ENCODE peak calls at places on chromosomes 16 and 17, in five cellular contexts. C, L, X, I and J are unnamed samples.

GRCh38 chr17:21173543-21173942 is 40.4 kb downstream of the TMEM11 start:
- DNase-seq in I (no peak), X (no peak), C (no peak), L (no peak), J (no peak)

GRCh38 chr17:77474292-77474988 is 333.7 kb downstream of the SEC14L1 start:
- DNase-seq in I (no peak), X (no peak), C (no peak), L (no peak), J (no peak)

GRCh38 chr17:65633988-65634387 is 72.5 kb upstream of the AXIN2 start:
- DNase-seq in L (no peak), I (no peak), C (no peak), X (peak; percentile 28), J (no peak)

GRCh38 chr16:89268987-89269735 is 51.7 kb downstream of the ZNF778 start:
- DNase-seq in X (no peak), C (no peak), I (no peak), L (no peak), J (no peak)

GRCh38 chr16:4327782-4328579 is 12.1 kb downstream of the GLIS2 start:
- DNase-seq in C (peak; percentile 77), I (peak; percentile 46), X (no peak), L (peak; percentile 69), J (peak; percentile 75)

GRCh38 chr17:30838187-30838807 is 6.5 kb downstream of the ATAD5 start:
- DNase-seq in I (no peak), C (no peak), L (no peak), X (no peak), J (no peak)

GRCh38 chr17:74552037-74552436 is 6.1 kb upstream of the CD300C start:
- DNase-seq in X (no peak), I (no peak), L (no peak), C (no peak), J (no peak)

GRCh38 chr17:17229416-17230098 is 7.4 kb downstream of the FLCN start:
- DNase-seq in C (no peak), X (no peak), L (no peak), I (no peak), J (no peak)

GRCh38 chr17:21539146-21539545 is 153.2 kb upstream of the KCNJ18 start:
- DNase-seq in I (no peak), L (no peak), X (no peak), C (no peak), J (no peak)

GRCh38 chr17:17940451-17940911 is 31.7 kb downstream of the TOM1L2 start:
- DNase-seq in X (no peak), I (no peak), L (no peak), C (no peak), J (no peak)

GRCh38 chr16:13561276-13561675 is 358.7 kb upstream of the ERCC4 start:
- DNase-seq in L (no peak), I (no peak), C (no peak), X (no peak), J (no peak)

GRCh38 chr16:3363793-3364192 is 8.1 kb downstream of the OR2C1 start:
- DNase-seq in X (no peak), C (no peak), L (no peak), I (no peak), J (no peak)

GRCh38 chr17:17103160-17103559 is 60.9 kb downstream of the MPRIP start:
- DNase-seq in I (no peak), C (no peak), X (no peak), L (no peak), J (no peak)

GRCh38 chr16:11621920-11622651 is 35.4 kb upstream of the LITAF start:
- DNase-seq in X (no peak), L (peak; percentile 41), C (no peak), I (peak; percentile 50), J (no peak)

GRCh38 chr16:86836503-86837125 is 258.3 kb downstream of the FOXL1 start:
- DNase-seq in C (no peak), X (no peak), I (no peak), L (no peak), J (peak; percentile 3)

GRCh38 chr17:51820252-51820651 is 338.3 kb downstream of the CA10 start:
- DNase-seq in I (no peak), X (no peak), C (no peak), L (no peak), J (no peak)

GRCh38 chr16:658679-659571 is 9.0 kb upstream of the RHOT2 start:
- DNase-seq in C (no peak), I (no peak), L (no peak), X (no peak), J (no peak)

GRCh38 chr17:1762233-1762905 is 509 bp downstream of the SERPINF1 start:
- DNase-seq in I (no peak), C (no peak), L (no peak), X (peak; percentile 31), J (no peak)

GRCh38 chr17:13572581-13572980 is 29.1 kb downstream of the HS3ST3A1 start:
- DNase-seq in C (no peak), X (no peak), I (no peak), L (no peak), J (no peak)

GRCh38 chr16:1413684-1414531 is 596 bp downstream of the UNKL start:
- DNase-seq in I (peak; percentile 60), L (peak; percentile 80), C (peak; percentile 9), X (peak; percentile 37), J (no peak)

GRCh38 chr16:27103954-27104353 is 37.2 kb downstream of the C16orf82 start:
- DNase-seq in I (no peak), C (no peak), L (no peak), X (no peak), J (no peak)

GRCh38 chr17:56925088-56925487 is 11.2 kb upstream of the TRIM25 start:
- DNase-seq in C (no peak), X (no peak), L (no peak), I (no peak), J (no peak)

GRCh38 chr16:81723098-81723723 is 55.9 kb upstream of the PLCG2 start:
- DNase-seq in I (peak; percentile 67), L (no peak), X (peak; percentile 60), C (peak; percentile 88), J (peak; percentile 80)

GRCh38 chr16:50458694-50459271 is 89.4 kb upstream of the NKD1 start:
- DNase-seq in X (peak; percentile 12), L (no peak), I (no peak), C (no peak), J (no peak)

GRCh38 chr16:67526149-67526732 is 2.4 kb upstream of the RIPOR1 start:
- DNase-seq in X (no peak), I (no peak), C (no peak), L (no peak), J (no peak)

GRCh38 chr17:62062313-62062712 is 2.8 kb downstream of the MED13 start:
- DNase-seq in I (no peak), L (no peak), C (no peak), X (no peak), J (no peak)

GRCh38 chr17:74601944-74602572 is 10.0 kb upstream of the CD300LD start:
- DNase-seq in L (peak; percentile 30), X (no peak), C (peak; percentile 21), I (no peak), J (no peak)

GRCh38 chr16:66250686-66251405 is 115.6 kb upstream of the CDH5 start:
- DNase-seq in C (peak; percentile 83), L (no peak), I (no peak), X (no peak), J (peak; percentile 89)

GRCh38 chr17:31715436-31715835 is 143.6 kb downstream of the COPRS start:
- DNase-seq in L (no peak), C (no peak), X (no peak), I (no peak), J (no peak)

GRCh38 chr16:22296225-22297113 is 740 bp upstream of the POLR3E start:
- DNase-seq in I (no peak), X (no peak), C (no peak), L (no peak), J (peak; percentile 13)

GRCh38 chr17:33057564-33057963 is 65.9 kb downstream of the SPACA3 start:
- DNase-seq in I (no peak), X (no peak), C (no peak), L (no peak), J (no peak)

GRCh38 chr16:26816885-26817571 is 249.7 kb upstream of the C16orf82 start:
- DNase-seq in X (no peak), I (no peak), L (no peak), C (no peak), J (no peak)

GRCh38 chr17:59621771-59622170 is 2.1 kb downstream of the CLTC start:
- DNase-seq in C (no peak), I (no peak), L (no peak), X (no peak), J (no peak)

GRCh38 chr17:9330903-9331272 is 244.7 kb downstream of the STX8 start:
- DNase-seq in I (no peak), L (no peak), C (peak; percentile 12), X (no peak), J (peak; percentile 38)

GRCh38 chr17:7010523-7010922 is 1.9 kb upstream of the RNASEK start:
- DNase-seq in X (no peak), C (no peak), I (no peak), L (no peak), J (no peak)

GRCh38 chr16:74601131-74601871 is 5.6 kb downstream of the GLG1 start:
- DNase-seq in X (no peak), I (peak; percentile 19), C (no peak), L (peak; percentile 66), J (no peak)

GRCh38 chr17:82228842-82229685 is at the start of gene SLC16A3:
- DNase-seq in C (no peak), L (peak; percentile 80), X (no peak), I (peak; percentile 79), J (no peak)

GRCh38 chr17:80789356-80789902 is 202.2 kb upstream of the CHMP6 start:
- DNase-seq in C (no peak), X (no peak), L (peak; percentile 38), I (no peak), J (no peak)